ENCODE peak calls at places on chromosomes 11 and 22, in nine cellular contexts. D is EH, Z is globus pallidus, A is cerebellum, R is foreskin fibroblast, F is T-cell, T is T47D, K is H7, V is LHCN-M2. C is an unnamed sample.

GRCh38 chr22:45308624-45309421 is 911 bp upstream of the FAM118A start:
- DNase-seq in D (no peak), Z (no peak), A (no peak), R (no peak), F (no peak), T (no peak), K (peak; percentile 60), V (no peak), C (no peak)

GRCh38 chr22:50007057-50007511 is 5.5 kb downstream of the IL17REL start:
- DNase-seq in D (no peak), Z (no peak), A (no peak), R (no peak), F (no peak), T (no peak), K (no peak), V (no peak), C (no peak)

GRCh38 chr11:128156486-128156885 is 430.9 kb downstream of the ETS1 start:
- DNase-seq in D (no peak), Z (no peak), A (no peak), R (no peak), F (no peak), T (no peak), K (no peak), V (no peak), C (no peak)

GRCh38 chr11:11978792-11979486 is 29.5 kb downstream of the DKK3 start:
- DNase-seq in D (peak; percentile 88), Z (no peak), A (no peak), R (peak; percentile 45), F (no peak), T (peak; percentile 56), K (no peak), V (peak; percentile 98), C (peak; percentile 59)

GRCh38 chr11:70456921-70457532 is 58.7 kb downstream of the CTTN start:
- DNase-seq in D (peak; percentile 32), Z (peak; percentile 63), A (no peak), R (peak; percentile 20), F (no peak), T (peak; percentile 50), K (no peak), V (peak; percentile 57), C (peak; percentile 68)

GRCh38 chr11:1349074-1349931 is 39.9 kb upstream of the TOLLIP start:
- DNase-seq in D (no peak), Z (no peak), A (no peak), R (no peak), F (no peak), T (no peak), K (peak; percentile 77), V (no peak), C (peak; percentile 48)

GRCh38 chr11:79082920-79083319 is 357.9 kb downstream of the TENM4 start:
- DNase-seq in D (no peak), Z (no peak), A (no peak), R (no peak), F (no peak), T (no peak), K (no peak), V (no peak), C (no peak)

GRCh38 chr11:43868852-43869567 is 11.6 kb upstream of the ALKBH3 start:
- DNase-seq in D (peak; percentile 82), Z (no peak), A (no peak), R (peak; percentile 51), F (no peak), T (no peak), K (no peak), V (peak; percentile 78), C (no peak)

GRCh38 chr22:31343235-31344191 is 2.6 kb downstream of the PATZ1 start:
- DNase-seq in D (peak; percentile 49), Z (no peak), A (no peak), R (no peak), F (no peak), T (peak; percentile 89), K (peak; percentile 86), V (no peak), C (peak; percentile 90)

GRCh38 chr11:35274909-35275807 is 136.2 kb downstream of the CD44 start:
- DNase-seq in D (peak; percentile 63), Z (peak; percentile 61), A (peak; percentile 78), R (no peak), F (no peak), T (peak; percentile 86), K (peak; percentile 13), V (peak; percentile 48), C (no peak)

GRCh38 chr11:125154380-125155099 is 10.0 kb upstream of the PKNOX2 start:
- DNase-seq in D (no peak), Z (no peak), A (no peak), R (no peak), F (no peak), T (no peak), K (no peak), V (no peak), C (peak; percentile 93)

GRCh38 chr22:20803696-20804324 is 29.9 kb downstream of the SERPIND1 start:
- DNase-seq in D (peak; percentile 53), Z (no peak), A (peak; percentile 40), R (peak; percentile 26), F (no peak), T (peak; percentile 55), K (peak; percentile 76), V (no peak), C (peak; percentile 81)

GRCh38 chr11:95699631-95700470 is 89.7 kb downstream of the FAM76B start:
- DNase-seq in D (no peak), Z (no peak), A (no peak), R (no peak), F (no peak), T (no peak), K (no peak), V (no peak), C (no peak)

GRCh38 chr11:28730336-28730735 is 622.1 kb downstream of the METTL15 start:
- DNase-seq in D (peak; percentile 88), Z (no peak), A (no peak), R (peak; percentile 33), F (no peak), T (no peak), K (no peak), V (peak; percentile 32), C (no peak)

GRCh38 chr11:72439455-72439854 is 5.1 kb upstream of the CLPB start:
- DNase-seq in D (peak; percentile 52), Z (no peak), A (no peak), R (peak; percentile 68), F (no peak), T (no peak), K (no peak), V (peak; percentile 76), C (no peak)

GRCh38 chr11:66676931-66677598 is 622 bp downstream of the RBM4B start:
- DNase-seq in D (peak; percentile 25), Z (no peak), A (no peak), R (peak; percentile 16), F (no peak), T (no peak), K (no peak), V (no peak), C (no peak)

GRCh38 chr11:129048911-129049310 is 106.2 kb upstream of the TP53AIP1 start:
- DNase-seq in D (no peak), Z (no peak), A (no peak), R (no peak), F (no peak), T (no peak), K (no peak), V (no peak), C (no peak)

GRCh38 chr22:49936018-49936972 is 17.9 kb downstream of the CRELD2 start:
- DNase-seq in D (peak; percentile 83), Z (peak; percentile 77), A (peak; percentile 37), R (peak; percentile 84), F (peak; percentile 86), T (peak; percentile 77), K (peak; percentile 94), V (peak; percentile 64), C (peak; percentile 79)

GRCh38 chr11:612201-612960 is 3.4 kb downstream of the IRF7 start:
- DNase-seq in D (peak; percentile 27), Z (no peak), A (no peak), R (peak; percentile 32), F (no peak), T (peak; percentile 50), K (no peak), V (peak; percentile 85), C (peak; percentile 77)

GRCh38 chr11:1370186-1371025 is 19.3 kb upstream of the BRSK2 start:
- DNase-seq in D (no peak), Z (no peak), A (no peak), R (no peak), F (no peak), T (no peak), K (no peak), V (no peak), C (no peak)

GRCh38 chr11:120703358-120704152 is 192.0 kb downstream of the GRIK4 start:
- DNase-seq in D (no peak), Z (no peak), A (no peak), R (no peak), F (no peak), T (no peak), K (no peak), V (no peak), C (peak; percentile 27)

GRCh38 chr11:132054822-132055221 is 684.4 kb downstream of the NTM start:
- DNase-seq in D (peak; percentile 94), Z (no peak), A (no peak), R (peak; percentile 91), F (no peak), T (no peak), K (no peak), V (peak; percentile 97), C (no peak)

GRCh38 chr11:86990520-86990919 is 35.3 kb upstream of the FZD4 start:
- DNase-seq in D (peak; percentile 82), Z (no peak), A (no peak), R (peak; percentile 35), F (no peak), T (peak; percentile 55), K (peak; percentile 55), V (peak; percentile 81), C (peak; percentile 81)

GRCh38 chr11:67646535-67647336 is 3.8 kb downstream of the ACY3 start:
- DNase-seq in D (no peak), Z (no peak), A (no peak), R (no peak), F (no peak), T (no peak), K (peak; percentile 43), V (no peak), C (no peak)

GRCh38 chr22:25630446-25630845 is 66.0 kb downstream of the GRK3 start:
- DNase-seq in D (peak; percentile 19), Z (no peak), A (no peak), R (no peak), F (no peak), T (no peak), K (no peak), V (peak; percentile 68), C (no peak)

GRCh38 chr22:38696606-38697005 is 4.1 kb downstream of the JOSD1 start:
- DNase-seq in D (peak; percentile 82), Z (no peak), A (no peak), R (peak; percentile 79), F (no peak), T (no peak), K (no peak), V (peak; percentile 80), C (no peak)